ENCODE peak calls at places on chromosome 17, in four cellular contexts. I is GM18507; A is activated T-helper 1 cell treated with anti-CD3 and anti-CD28 coated beads, Interleukin-12 subunit alpha, Interleukin-12 subunit beta, Interleukin-2, Interleukin-4 antibody, amounts not matched to agents 30 ng/mL and 10 ng/mL and 1 ng/mL, durations not matched to agents 14 hours and 24 hours and 36 hours; F is memory B cell. T is an unnamed sample.

GRCh38 chr17:77036841-77037381 is 103.9 kb upstream of the SEC14L1 start:
- DNase-seq in A (no peak), F (no peak), I (no peak), T (no peak)

GRCh38 chr17:34760931-34761500 is 181.6 kb downstream of the TMEM132E start:
- DNase-seq in F (no peak), I (no peak), A (no peak), T (no peak)

GRCh38 chr17:62824290-62825135 is 16.4 kb upstream of the MARCHF10 start:
- DNase-seq in A (no peak), F (no peak), I (no peak), T (no peak)

GRCh38 chr17:8851600-8851999 is 15.9 kb downstream of the PIK3R6 start:
- DNase-seq in F (no peak), I (no peak), A (no peak), T (no peak)

GRCh38 chr17:31392856-31393748 is 1.6 kb downstream of the RAB11FIP4 start:
- DNase-seq in A (no peak), F (no peak), I (no peak), T (no peak)

GRCh38 chr17:20154601-20155000 is 145.4 kb downstream of the SPECC1 start:
- DNase-seq in I (no peak), A (no peak), F (no peak), T (no peak)

GRCh38 chr17:50469671-50470305 is 1.1 kb upstream of the CHAD start:
- DNase-seq in F (no peak), A (no peak), I (no peak), T (no peak)

GRCh38 chr17:41258406-41258805 is 3.2 kb downstream of the KRTAP9-9 start:
- DNase-seq in A (no peak), I (no peak), F (no peak), T (no peak)

GRCh38 chr17:49450735-49451134 is 36.1 kb upstream of the PHB1 start:
- DNase-seq in F (no peak), A (no peak), I (no peak), T (no peak)

GRCh38 chr17:29613371-29613837 is 9.3 kb downstream of the CORO6 start:
- DNase-seq in I (no peak), F (peak; percentile 97), A (peak; percentile 91), T (no peak)

GRCh38 chr17:66578781-66579489 is 256.0 kb upstream of the CACNG5 start:
- DNase-seq in F (no peak), A (no peak), I (no peak), T (no peak)

GRCh38 chr17:81400939-81401726 is 5.9 kb downstream of the BAHCC1 start:
- DNase-seq in A (no peak), F (no peak), I (no peak), T (no peak)

GRCh38 chr17:65696739-65697394 is 135.4 kb upstream of the AXIN2 start:
- DNase-seq in F (no peak), I (no peak), A (no peak), T (no peak)

GRCh38 chr17:53193044-53193443 is 629.7 kb upstream of the KIF2B start:
- DNase-seq in F (no peak), A (no peak), I (no peak), T (no peak)

GRCh38 chr17:17684901-17685774 is 3.9 kb downstream of the RAI1 start:
- DNase-seq in F (no peak), I (no peak), A (no peak), T (no peak)

GRCh38 chr17:48804936-48805411 is 12.1 kb downstream of the TTLL6 start:
- DNase-seq in I (peak; percentile 69), F (peak; percentile 70), A (peak; percentile 54), T (no peak)

GRCh38 chr17:55157165-55157564 is 107.6 kb upstream of the HLF start:
- DNase-seq in A (no peak), F (no peak), I (no peak), T (no peak)

GRCh38 chr17:14351493-14351892 is 50.6 kb downstream of the HS3ST3B1 start:
- DNase-seq in F (no peak), I (no peak), A (no peak), T (no peak)

GRCh38 chr17:28788100-28788499 is 44.3 kb downstream of the TRAF4 start:
- DNase-seq in I (no peak), F (no peak), A (no peak), T (no peak)

GRCh38 chr17:50259484-50260324 is 14.6 kb upstream of the TMEM92 start:
- DNase-seq in A (no peak), I (no peak), F (no peak), T (no peak)

GRCh38 chr17:40458001-40458791 is 14.9 kb downstream of the IGFBP4 start:
- DNase-seq in F (no peak), I (no peak), A (no peak), T (no peak)

GRCh38 chr17:69123626-69124025 is 18.1 kb downstream of the ABCA6 start:
- DNase-seq in A (no peak), I (no peak), F (no peak), T (no peak)

GRCh38 chr17:40025991-40026815 is 11.0 kb downstream of the CSF3 start:
- DNase-seq in A (no peak), F (no peak), I (no peak), T (no peak)

GRCh38 chr17:76131692-76132573 is 9.1 kb downstream of the FOXJ1 start:
- DNase-seq in A (no peak), I (no peak), F (no peak), T (no peak)

GRCh38 chr17:2954898-2955445 is 108.4 kb downstream of the OR1D5 start:
- DNase-seq in I (no peak), A (no peak), F (no peak), T (no peak)

GRCh38 chr17:40910441-40910841 is 25.4 kb upstream of the KRT20 start:
- DNase-seq in F (no peak), I (no peak), A (no peak), T (no peak)

GRCh38 chr17:81050645-81051625 is 16.0 kb downstream of the BAIAP2 start:
- DNase-seq in I (no peak), F (no peak), A (no peak), T (no peak)

GRCh38 chr17:1650731-1651558 is 1.3 kb upstream of the RILP start:
- DNase-seq in A (no peak), F (no peak), I (no peak), T (no peak)

GRCh38 chr17:57357392-57357784 is 101.1 kb downstream of the MSI2 start:
- DNase-seq in A (no peak), I (no peak), F (no peak), T (no peak)

T was measured in GM12878.